ENCODE peak calls at places on chromosomes 7 and 10, in five cellular contexts. One of them, this sample, is unnamed. For H3K4me1, the result is how much of the 10 kb centered on the place peaks cover.

GRCh38 chr7:44971188-44971907 is 7.5 kb downstream of the MYO1G start:
- DNase-seq in H1: no peak
- DNase-seq in GM12878: no peak
- DNase-seq in HepG2: no peak
- DNase-seq in K562: no peak
- DNase-seq in this sample: no peak

GRCh38 chr10:61609609-61610166 is 53.0 kb upstream of the CABCOCO1 start:
- DNase-seq in H1: no peak
- DNase-seq in GM12878: no peak
- DNase-seq in HepG2: no peak
- DNase-seq in K562: no peak
- DNase-seq in this sample: no peak

GRCh38 chr10:127148066-127148932 is 48.1 kb downstream of the INSYN2A start:
- DNase-seq in H1: no peak
- DNase-seq in GM12878: no peak
- DNase-seq in HepG2: no peak
- DNase-seq in K562: no peak
- DNase-seq in this sample: no peak

GRCh38 chr7:31716355-31716754 is 29.3 kb downstream of the PPP1R17 start:
- DNase-seq in H1: no peak
- DNase-seq in GM12878: no peak
- DNase-seq in HepG2: no peak
- DNase-seq in K562: no peak
- DNase-seq in this sample: no peak

GRCh38 chr10:93458821-93459257 is 23.3 kb downstream of the MYOF start:
- DNase-seq in H1: no peak
- DNase-seq in GM12878: no peak
- DNase-seq in HepG2: peak
- DNase-seq in K562: no peak
- DNase-seq in this sample: peak

GRCh38 chr10:129389194-129389593 is 77.8 kb upstream of the MGMT start:
- DNase-seq in H1: no peak
- DNase-seq in GM12878: no peak
- DNase-seq in HepG2: no peak
- DNase-seq in K562: no peak
- DNase-seq in this sample: no peak

GRCh38 chr10:69384320-69384719 is 32.4 kb downstream of the TACR2 start:
- DNase-seq in H1: no peak
- DNase-seq in GM12878: no peak
- DNase-seq in HepG2: no peak
- DNase-seq in K562: no peak
- DNase-seq in this sample: no peak

GRCh38 chr10:70930251-70931000 is 42.1 kb upstream of the PCBD1 start:
- DNase-seq in H1: no peak
- DNase-seq in GM12878: no peak
- DNase-seq in HepG2: no peak
- DNase-seq in K562: no peak
- DNase-seq in this sample: no peak

GRCh38 chr7:149884541-149884940 is 10.8 kb downstream of the ATP6V0E2 start:
- DNase-seq in H1: no peak
- DNase-seq in GM12878: no peak
- DNase-seq in HepG2: no peak
- DNase-seq in K562: no peak
- DNase-seq in this sample: no peak

GRCh38 chr10:97685395-97685958 is 1.6 kb downstream of the AVPI1 start:
- DNase-seq in H1: no peak
- DNase-seq in GM12878: no peak
- DNase-seq in HepG2: peak
- DNase-seq in K562: peak
- DNase-seq in this sample: peak

GRCh38 chr7:90180011-90180585 is 25.8 kb downstream of the STEAP1 start:
- DNase-seq in H1: no peak
- DNase-seq in GM12878: peak
- DNase-seq in HepG2: peak
- DNase-seq in K562: no peak
- DNase-seq in this sample: peak

GRCh38 chr10:77319557-77319956 is 318.1 kb downstream of the KCNMA1 start:
- DNase-seq in H1: no peak
- DNase-seq in GM12878: no peak
- DNase-seq in HepG2: no peak
- DNase-seq in K562: no peak
- DNase-seq in this sample: no peak

GRCh38 chr7:102129636-102130370 is 156.9 kb upstream of the SH2B2 start:
- DNase-seq in H1: no peak
- DNase-seq in GM12878: no peak
- DNase-seq in HepG2: no peak
- DNase-seq in K562: no peak
- DNase-seq in this sample: no peak

GRCh38 chr10:61588770-61589211 is 73.9 kb upstream of the CABCOCO1 start:
- DNase-seq in H1: no peak
- DNase-seq in GM12878: no peak
- DNase-seq in HepG2: no peak
- DNase-seq in K562: peak
- DNase-seq in this sample: no peak

GRCh38 chr10:110495731-110496552 is 1.8 kb upstream of the DUSP5 start:
- DNase-seq in H1: no peak
- DNase-seq in GM12878: no peak
- DNase-seq in HepG2: no peak
- DNase-seq in K562: no peak
- DNase-seq in this sample: peak

GRCh38 chr7:9231683-9232082 is 798.3 kb downstream of the NXPH1 start:
- DNase-seq in H1: no peak
- DNase-seq in GM12878: no peak
- DNase-seq in HepG2: no peak
- DNase-seq in K562: no peak
- DNase-seq in this sample: peak

GRCh38 chr7:122518488-122518887 is 180.4 kb downstream of the RNF133 start:
- DNase-seq in H1: no peak
- DNase-seq in GM12878: no peak
- DNase-seq in HepG2: no peak
- DNase-seq in K562: no peak
- DNase-seq in this sample: no peak

GRCh38 chr7:134368851-134369533 is 52.3 kb upstream of the SLC35B4 start:
- DNase-seq in H1: no peak
- DNase-seq in GM12878: no peak
- DNase-seq in HepG2: peak
- DNase-seq in K562: no peak
- DNase-seq in this sample: no peak

GRCh38 chr7:138359891-138360582 is 100.0 kb upstream of the TRIM24 start:
- DNase-seq in H1: no peak
- DNase-seq in GM12878: no peak
- DNase-seq in HepG2: no peak
- DNase-seq in K562: no peak
- DNase-seq in this sample: no peak

GRCh38 chr7:49623943-49624342 is 149.5 kb upstream of the VWC2 start:
- DNase-seq in H1: no peak
- DNase-seq in GM12878: no peak
- DNase-seq in HepG2: no peak
- DNase-seq in K562: no peak
- DNase-seq in this sample: no peak

GRCh38 chr10:88082806-88083596 is 219.6 kb downstream of the PTEN start:
- DNase-seq in H1: no peak
- DNase-seq in GM12878: no peak
- DNase-seq in HepG2: no peak
- DNase-seq in K562: no peak
- DNase-seq in this sample: no peak

GRCh38 chr7:2781636-2782035 is 62.5 kb downstream of the GNA12 start:
- DNase-seq in H1: no peak
- DNase-seq in GM12878: no peak
- DNase-seq in HepG2: no peak
- DNase-seq in K562: no peak
- DNase-seq in this sample: no peak

GRCh38 chr10:28892818-28893547 is 215.7 kb downstream of the BAMBI start:
- DNase-seq in H1: no peak
- DNase-seq in GM12878: no peak
- DNase-seq in HepG2: no peak
- DNase-seq in K562: no peak
- DNase-seq in this sample: no peak

GRCh38 chr7:107891619-107892366 is 810 bp downstream of the DLD start:
- DNase-seq in H1: no peak
- DNase-seq in GM12878: no peak
- DNase-seq in HepG2: no peak
- DNase-seq in K562: peak
- DNase-seq in this sample: no peak

GRCh38 chr7:137873524-137873923 is 26.8 kb upstream of the DGKI start:
- DNase-seq in H1: no peak
- DNase-seq in GM12878: no peak
- DNase-seq in HepG2: no peak
- DNase-seq in K562: no peak
- DNase-seq in this sample: no peak

GRCh38 chr10:125273023-125273422 is 112.7 kb upstream of the CTBP2 start:
- DNase-seq in H1: no peak
- DNase-seq in GM12878: no peak
- DNase-seq in HepG2: no peak
- DNase-seq in K562: no peak
- DNase-seq in this sample: no peak

GRCh38 chr7:30796105-30796869 is 25.1 kb downstream of the MINDY4 start:
- DNase-seq in H1: no peak
- DNase-seq in GM12878: no peak
- DNase-seq in HepG2: no peak
- DNase-seq in K562: no peak
- DNase-seq in this sample: no peak

GRCh38 chr10:29609696-29610095 is 25.1 kb downstream of the SVIL start:
- DNase-seq in H1: no peak
- DNase-seq in GM12878: no peak
- DNase-seq in HepG2: no peak
- DNase-seq in K562: no peak
- DNase-seq in this sample: no peak

GRCh38 chr10:124625831-124626238 is 118.3 kb downstream of the FAM53B start:
- DNase-seq in H1: no peak
- DNase-seq in GM12878: no peak
- DNase-seq in HepG2: no peak
- DNase-seq in K562: no peak
- DNase-seq in this sample: no peak

GRCh38 chr7:134856141-134856540 is 76.7 kb downstream of the CALD1 start:
- DNase-seq in H1: no peak
- DNase-seq in GM12878: no peak
- DNase-seq in HepG2: no peak
- DNase-seq in K562: no peak
- DNase-seq in this sample: no peak

GRCh38 chr10:110268931-110269640 is 35.6 kb downstream of the SMNDC1 start:
- DNase-seq in H1: no peak
- DNase-seq in GM12878: no peak
- DNase-seq in HepG2: no peak
- DNase-seq in K562: no peak
- DNase-seq in this sample: no peak

GRCh38 chr10:79056736-79057391 is 11.9 kb upstream of the ZMIZ1 start:
- DNase-seq in H1: no peak
- DNase-seq in GM12878: no peak
- DNase-seq in HepG2: no peak
- DNase-seq in K562: no peak
- DNase-seq in this sample: peak

GRCh38 chr10:79055892-79056291 is 12.9 kb upstream of the ZMIZ1 start:
- DNase-seq in H1: no peak
- DNase-seq in GM12878: no peak
- DNase-seq in HepG2: no peak
- DNase-seq in K562: no peak
- DNase-seq in this sample: no peak

GRCh38 chr10:79057481-79058275 is 11.1 kb upstream of the ZMIZ1 start:
- DNase-seq in H1: no peak
- DNase-seq in GM12878: no peak
- DNase-seq in HepG2: no peak
- DNase-seq in K562: no peak
- DNase-seq in this sample: no peak

GRCh38 chr10:79055100-79055782 is 13.5 kb upstream of the ZMIZ1 start:
- DNase-seq in H1: no peak
- DNase-seq in GM12878: no peak
- DNase-seq in HepG2: no peak
- DNase-seq in K562: no peak
- DNase-seq in this sample: no peak

DNA sequence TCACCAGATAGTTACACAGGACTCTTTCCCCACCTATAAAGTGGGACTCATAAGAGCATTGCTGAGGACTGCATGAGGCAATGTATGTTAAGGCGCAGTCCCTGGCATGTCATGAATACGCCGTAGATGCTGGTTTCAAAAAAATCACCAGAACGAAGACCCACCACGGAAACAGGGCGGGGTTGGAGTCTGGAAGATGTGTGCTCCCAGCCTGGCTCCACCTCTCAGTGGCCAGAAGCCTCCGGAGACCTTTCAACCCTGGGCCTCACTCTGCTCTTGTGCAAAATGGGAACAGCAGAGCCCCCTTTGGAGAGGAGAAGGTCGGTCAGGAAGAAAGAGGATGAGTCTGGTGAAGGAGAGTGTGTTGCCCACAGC is 12.4 kb upstream of the ZMIZ1 start:
- DNase-seq in H1: no peak
- DNase-seq in GM12878: no peak
- DNase-seq in HepG2: no peak
- DNase-seq in K562: no peak
- DNase-seq in this sample: no peak
- H3K4me1 ChIP-seq in H1: under half
- H3K4me1 ChIP-seq in GM12878: under half
- H3K4me1 ChIP-seq in HepG2: half or more
- H3K4me1 ChIP-seq in K562: under half
- H3K4me1 ChIP-seq in this sample: under half

GRCh38 chr7:127683776-127684681 is 32.0 kb downstream of the SND1 start:
- DNase-seq in H1: no peak
- DNase-seq in GM12878: peak
- DNase-seq in HepG2: no peak
- DNase-seq in K562: no peak
- DNase-seq in this sample: peak
- TF ChIP-seq CREB1 in H1: no peak
- TF ChIP-seq CREB1 in GM12878: no peak
- TF ChIP-seq CREB1 in HepG2: no peak
- TF ChIP-seq CREB1 in K562: no peak
- TF ChIP-seq CREB1 in this sample: no peak

DNA sequence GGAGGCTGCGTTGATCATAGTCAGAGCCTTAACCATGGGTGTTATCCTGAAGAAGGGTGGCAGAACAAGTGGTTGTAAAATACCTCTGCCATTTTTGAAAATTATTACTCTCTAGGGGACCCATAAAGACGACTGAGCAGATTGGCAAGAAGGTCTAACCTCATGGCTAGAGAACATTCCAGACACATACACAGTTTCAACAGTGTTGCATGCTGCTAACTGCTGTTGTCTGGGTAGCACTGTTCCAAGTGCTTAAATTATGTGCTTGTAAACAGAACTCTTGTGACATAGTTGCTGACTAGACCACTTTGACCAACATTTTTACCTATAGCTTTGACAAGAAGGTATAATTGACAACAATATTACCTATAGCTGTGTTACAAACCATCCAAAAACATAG is 46.1 kb upstream of the FOXP2 start:
- DNase-seq in H1: no peak
- DNase-seq in GM12878: no peak
- DNase-seq in HepG2: no peak
- DNase-seq in K562: no peak
- DNase-seq in this sample: no peak
- H3K4me1 ChIP-seq in H1: under half
- H3K4me1 ChIP-seq in GM12878: under half
- H3K4me1 ChIP-seq in HepG2: under half
- H3K4me1 ChIP-seq in K562: under half
- H3K4me1 ChIP-seq in this sample: under half

GRCh38 chr10:18362892-18363291 is 222.7 kb downstream of the CACNB2 start:
- DNase-seq in H1: no peak
- DNase-seq in GM12878: no peak
- DNase-seq in HepG2: no peak
- DNase-seq in K562: no peak
- DNase-seq in this sample: no peak

GRCh38 chr10:18364987-18365775 is 225.0 kb downstream of the CACNB2 start:
- DNase-seq in H1: no peak
- DNase-seq in GM12878: peak
- DNase-seq in HepG2: no peak
- DNase-seq in K562: no peak
- DNase-seq in this sample: no peak

GRCh38 chr10:18359839-18360238 is 219.6 kb downstream of the CACNB2 start:
- DNase-seq in H1: no peak
- DNase-seq in GM12878: no peak
- DNase-seq in HepG2: no peak
- DNase-seq in K562: no peak
- DNase-seq in this sample: no peak
- TF ChIP-seq CREB1 in H1: no peak
- TF ChIP-seq CREB1 in GM12878: no peak
- TF ChIP-seq CREB1 in HepG2: no peak
- TF ChIP-seq CREB1 in K562: no peak
- TF ChIP-seq CREB1 in this sample: no peak